ENCODE peak calls at places on chromosomes 3 and 15, in nine cellular contexts. U, S, J, L, F, A, Q, W and I are unnamed samples.
A peak's percentile ranks its signal among the peaks of the same experiment; 100 is the strongest.

GRCh38 chr3:66048051-66048395 is 9.3 kb upstream of the MAGI1 start:
- DNase-seq in U (no peak), S (no peak), J (no peak), L (no peak), F (no peak), A (no peak), Q (no peak), W (no peak), I (no peak)

GRCh38 chr3:188635258-188636038 is 481.5 kb downstream of the LPP start:
- DNase-seq in U (no peak), S (no peak), J (peak; percentile 15), L (no peak), F (no peak), A (no peak), Q (no peak), W (no peak), I (no peak)

GRCh38 chr3:182083112-182083511 is 371.4 kb downstream of the SOX2 start:
- DNase-seq in U (no peak), S (no peak), J (no peak), L (no peak), F (no peak), A (no peak), Q (no peak), W (no peak), I (no peak)

GRCh38 chr15:75177360-75178071 is 24.2 kb upstream of the C15orf39 start:
- DNase-seq in U (no peak), S (no peak), J (no peak), L (no peak), F (no peak), A (no peak), Q (no peak), W (no peak), I (no peak)

GRCh38 chr3:15476378-15476777 is 45.1 kb downstream of the COLQ start:
- DNase-seq in U (no peak), S (no peak), J (no peak), L (no peak), F (no peak), A (no peak), Q (no peak), W (no peak), I (peak; percentile 36)

GRCh38 chr15:86167816-86168215 is 88.1 kb downstream of the AGBL1 start:
- DNase-seq in U (no peak), S (no peak), J (no peak), L (no peak), F (no peak), A (no peak), Q (no peak), W (no peak), I (no peak)

GRCh38 chr3:170044795-170045244 is 7.0 kb downstream of the GPR160 start:
- DNase-seq in U (no peak), S (no peak), J (no peak), L (no peak), F (peak; percentile 75), A (no peak), Q (peak; percentile 69), W (peak; percentile 72), I (no peak)

GRCh38 chr15:63332367-63333078 is 49.1 kb downstream of the CA12 start:
- DNase-seq in U (no peak), S (peak; percentile 71), J (peak; percentile 56), L (no peak), F (no peak), A (no peak), Q (no peak), W (no peak), I (peak; percentile 84)

GRCh38 chr15:42080585-42081462 is 13.5 kb downstream of the PLA2G4D start:
- DNase-seq in U (no peak), S (no peak), J (no peak), L (peak; percentile 67), F (no peak), A (peak; percentile 24), Q (no peak), W (no peak), I (no peak)

GRCh38 chr15:31485911-31486461 is 159.4 kb downstream of the KLF13 start:
- DNase-seq in U (no peak), S (no peak), J (no peak), L (peak; percentile 20), F (no peak), A (peak; percentile 23), Q (no peak), W (no peak), I (no peak)

GRCh38 chr15:25243800-25244097 is 195.1 kb downstream of the UBE3A start:
- DNase-seq in U (no peak), S (no peak), J (no peak), L (peak; percentile 8), F (no peak), A (no peak), Q (no peak), W (no peak), I (no peak)

GRCh38 chr3:190060401-190060800 is 60.3 kb downstream of the P3H2 start:
- DNase-seq in U (no peak), S (no peak), J (no peak), L (no peak), F (no peak), A (no peak), Q (no peak), W (no peak), I (no peak)

GRCh38 chr3:116302087-116302747 is 143.1 kb downstream of the LSAMP start:
- DNase-seq in U (no peak), S (no peak), J (no peak), L (no peak), F (no peak), A (no peak), Q (no peak), W (no peak), I (peak; percentile 46)

GRCh38 chr3:38136272-38136806 is 588 bp downstream of the ACAA1 start:
- DNase-seq in U (no peak), S (no peak), J (no peak), L (no peak), F (no peak), A (peak; percentile 30), Q (no peak), W (no peak), I (peak; percentile 49)

GRCh38 chr15:71940004-71940588 is 129.7 kb downstream of the NR2E3 start:
- DNase-seq in U (no peak), S (no peak), J (no peak), L (no peak), F (no peak), A (no peak), Q (no peak), W (no peak), I (no peak)

GRCh38 chr15:101170568-101171350 is 81.1 kb downstream of the CHSY1 start:
- DNase-seq in U (no peak), S (no peak), J (no peak), L (no peak), F (no peak), A (no peak), Q (no peak), W (no peak), I (peak; percentile 51)